ENCODE peak calls at places on chromosome 5, in nine cellular contexts. K, C, P, E, G, H, Y, W and S are unnamed samples.

GRCh38 chr5:138711816-138712215 is 41.4 kb upstream of the CTNNA1 start:
- DNase-seq in K (no peak), C (no peak), P (no peak), E (no peak), G (peak), H (no peak), Y (no peak), W (no peak), S (no peak)

GRCh38 chr5:150295741-150296486 is 6.3 kb upstream of the CAMK2A start:
- DNase-seq in K (no peak), C (no peak), P (peak), E (no peak), G (no peak), H (no peak), Y (no peak), W (no peak), S (peak)

GRCh38 chr5:125655156-125655555 is 768.1 kb upstream of the GRAMD2B start:
- DNase-seq in K (no peak), C (no peak), P (no peak), E (no peak), G (no peak), H (no peak), Y (peak), W (no peak), S (no peak)

GRCh38 chr5:8685704-8686103 is 816.8 kb downstream of the MTRR start:
- DNase-seq in K (no peak), C (no peak), P (no peak), E (no peak), G (no peak), H (no peak), Y (no peak), W (no peak), S (no peak)

GRCh38 chr5:149406203-149406978 is 27.3 kb upstream of the IL17B start:
- DNase-seq in K (no peak), C (peak), P (peak), E (no peak), G (peak), H (peak), Y (no peak), W (no peak), S (no peak)

GRCh38 chr5:171748720-171749119 is 36.9 kb upstream of the SMIM23 start:
- DNase-seq in K (no peak), C (no peak), P (no peak), E (no peak), G (no peak), H (no peak), Y (no peak), W (no peak), S (no peak)

GRCh38 chr5:136132087-136132486 is 558 bp upstream of the SMAD5 start:
- DNase-seq in K (peak), C (no peak), P (peak), E (no peak), G (peak), H (peak), Y (no peak), W (peak), S (no peak)

GRCh38 chr5:143002459-143003327 is 232.5 kb downstream of the ARHGAP26 start:
- DNase-seq in K (peak), C (no peak), P (no peak), E (no peak), G (peak), H (no peak), Y (no peak), W (no peak), S (no peak)

GRCh38 chr5:14675309-14675708 is 10.8 kb downstream of the OTULIN start:
- DNase-seq in K (no peak), C (no peak), P (no peak), E (no peak), G (no peak), H (no peak), Y (no peak), W (no peak), S (no peak)

GRCh38 chr5:159902444-159903121 is 13.7 kb upstream of the ADRA1B start:
- DNase-seq in K (peak), C (no peak), P (no peak), E (no peak), G (peak), H (no peak), Y (no peak), W (no peak), S (no peak)